ENCODE peak calls at places on chromosome 7, in ten cellular contexts. K is Peyer's patch, D is thoracic aorta, L is tibial nerve, H is adrenal gland, F is heart left ventricle, J is stomach, M is neural progenitor cell, G is K562, T is fibroblast of lung. X is an unnamed sample.

GRCh38 chr7:99137418-99138180 is 6.3 kb downstream of the SMURF1 start:
- DNase-seq in H (no peak), D (no peak), K (no peak), J (no peak), G (no peak), F (no peak), M (peak), T (peak), L (no peak), X (no peak)

GRCh38 chr7:91357929-91358328 is 93.7 kb downstream of the FZD1 start:
- DNase-seq in H (no peak), L (no peak), K (no peak), D (no peak), T (no peak), G (no peak), F (no peak), M (no peak), J (no peak), X (no peak)

GRCh38 chr7:66631471-66631870 is 2.8 kb downstream of the KCTD7 start:
- DNase-seq in G (no peak), T (no peak), K (no peak), J (no peak), D (no peak), H (no peak), F (no peak), L (no peak), M (no peak), X (no peak)

GRCh38 chr7:47581821-47582747 is at the start of gene TNS3:
- DNase-seq in M (peak), J (peak), G (no peak), H (no peak), F (peak), L (no peak), D (no peak), K (peak), T (peak), X (no peak)

GRCh38 chr7:99234185-99234584 is 26.3 kb upstream of the KPNA7 start:
- DNase-seq in D (no peak), K (no peak), T (no peak), M (no peak), F (no peak), G (no peak), H (no peak), L (no peak), J (no peak), X (no peak)

GRCh38 chr7:156795415-156795814 is 97.6 kb downstream of the LMBR1 start:
- DNase-seq in T (no peak), M (no peak), D (no peak), J (no peak), H (no peak), G (no peak), L (no peak), F (no peak), K (no peak), X (no peak)

GRCh38 chr7:70218006-70218405 is 619.7 kb downstream of the AUTS2 start:
- DNase-seq in J (no peak), M (no peak), D (no peak), L (no peak), G (no peak), F (no peak), T (no peak), H (no peak), K (no peak), X (no peak)

GRCh38 chr7:90222390-90222789 is 10.8 kb downstream of the STEAP2 start:
- DNase-seq in L (no peak), T (no peak), H (no peak), K (no peak), G (no peak), J (no peak), D (no peak), M (no peak), F (no peak), X (no peak)

GRCh38 chr7:137462074-137462715 is 118.7 kb upstream of the PTN start:
- DNase-seq in K (no peak), M (no peak), D (no peak), L (no peak), T (peak), F (no peak), J (no peak), G (no peak), H (no peak), X (no peak)

GRCh38 chr7:484365-485101 is 35.1 kb downstream of the PDGFA start:
- DNase-seq in J (no peak), F (peak), M (no peak), H (no peak), K (no peak), G (no peak), L (no peak), T (no peak), D (no peak), X (no peak)

GRCh38 chr7:74094224-74095095 is 10.9 kb downstream of the LIMK1 start:
- DNase-seq in G (peak), F (peak), J (peak), K (peak), L (peak), H (peak), T (peak), M (peak), D (peak), X (peak)

GRCh38 chr7:45647426-45647825 is 73.3 kb downstream of the ADCY1 start:
- DNase-seq in L (no peak), T (no peak), F (no peak), D (no peak), M (no peak), K (peak), J (no peak), H (peak), G (no peak), X (no peak)

GRCh38 chr7:111408726-111409125 is 153.6 kb downstream of the IMMP2L start:
- DNase-seq in H (no peak), M (no peak), D (no peak), K (no peak), T (no peak), L (no peak), F (no peak), J (no peak), G (no peak), X (no peak)

GRCh38 chr7:4273566-4274230 is 408.4 kb upstream of the FOXK1 start:
- DNase-seq in T (no peak), M (no peak), L (no peak), D (no peak), F (no peak), H (no peak), G (no peak), K (no peak), J (no peak), X (no peak)

GRCh38 chr7:46775776-46776175 is 806.1 kb downstream of the TNS3 start:
- DNase-seq in L (no peak), H (no peak), K (no peak), T (peak), F (no peak), M (no peak), D (no peak), G (no peak), J (no peak), X (no peak)

GRCh38 chr7:14754631-14755030 is 147.9 kb downstream of the DGKB start:
- DNase-seq in F (no peak), H (no peak), T (peak), D (no peak), L (no peak), J (no peak), K (no peak), M (no peak), G (no peak), X (no peak)

GRCh38 chr7:73678862-73679261 is 4.4 kb downstream of the DNAJC30 start:
- DNase-seq in K (no peak), J (no peak), T (no peak), D (no peak), H (no peak), M (no peak), G (no peak), L (no peak), F (peak), X (no peak)

GRCh38 chr7:68925241-68925640 is 673.0 kb upstream of the AUTS2 start:
- DNase-seq in D (no peak), L (no peak), G (no peak), F (no peak), M (no peak), T (no peak), H (no peak), J (no peak), K (no peak), X (no peak)

GRCh38 chr7:70316745-70317144 is 718.5 kb downstream of the AUTS2 start:
- DNase-seq in G (no peak), J (no peak), M (no peak), D (no peak), H (no peak), F (no peak), L (no peak), K (no peak), T (no peak), X (no peak)

GRCh38 chr7:593324-594115 is 73.9 kb upstream of the PDGFA start:
- DNase-seq in L (no peak), H (no peak), F (peak), M (no peak), T (no peak), G (no peak), J (no peak), D (no peak), K (no peak), X (no peak)

GRCh38 chr7:139494835-139495568 is 11.5 kb upstream of the KLRG2 start:
- DNase-seq in M (peak), T (no peak), D (no peak), K (no peak), L (no peak), F (no peak), G (no peak), J (no peak), H (no peak), X (no peak)

GRCh38 chr7:22427122-22427503 is 70.2 kb upstream of the RAPGEF5 start:
- DNase-seq in J (no peak), T (no peak), L (no peak), G (no peak), M (no peak), D (no peak), H (no peak), F (no peak), K (no peak), X (no peak)

GRCh38 chr7:133984023-133984422 is 143.1 kb upstream of the LRGUK start:
- DNase-seq in F (no peak), H (no peak), D (no peak), K (no peak), J (no peak), G (no peak), L (no peak), M (no peak), T (no peak), X (no peak)

GRCh38 chr7:105975770-105976428 is 12.8 kb downstream of the CDHR3 start:
- DNase-seq in F (no peak), T (no peak), D (no peak), K (no peak), L (no peak), M (no peak), G (no peak), H (no peak), J (no peak), X (no peak)

GRCh38 chr7:21902240-21902639 is 43.5 kb downstream of the CDCA7L start:
- DNase-seq in D (no peak), J (no peak), F (no peak), L (no peak), T (peak), K (no peak), H (no peak), G (no peak), M (no peak), X (no peak)

GRCh38 chr7:24716480-24717246 is 40.6 kb downstream of the GSDME start:
- DNase-seq in G (no peak), K (no peak), T (no peak), H (peak), L (no peak), D (no peak), F (no peak), M (no peak), J (no peak), X (no peak)

GRCh38 chr7:24718977-24719491 is 38.2 kb downstream of the GSDME start:
- DNase-seq in M (no peak), J (no peak), L (no peak), T (no peak), F (no peak), K (peak), H (peak), G (no peak), D (no peak), X (no peak)

GRCh38 chr7:24718431-24718831 is 38.8 kb downstream of the GSDME start:
- DNase-seq in K (no peak), T (no peak), D (no peak), H (peak), J (no peak), M (peak), G (no peak), F (no peak), L (no peak), X (no peak)

GRCh38 chr7:24717247-24717622 is 40.0 kb downstream of the GSDME start:
- DNase-seq in K (no peak), D (no peak), J (no peak), M (peak), F (no peak), H (peak), T (no peak), G (no peak), L (no peak), X (no peak)

DNA sequence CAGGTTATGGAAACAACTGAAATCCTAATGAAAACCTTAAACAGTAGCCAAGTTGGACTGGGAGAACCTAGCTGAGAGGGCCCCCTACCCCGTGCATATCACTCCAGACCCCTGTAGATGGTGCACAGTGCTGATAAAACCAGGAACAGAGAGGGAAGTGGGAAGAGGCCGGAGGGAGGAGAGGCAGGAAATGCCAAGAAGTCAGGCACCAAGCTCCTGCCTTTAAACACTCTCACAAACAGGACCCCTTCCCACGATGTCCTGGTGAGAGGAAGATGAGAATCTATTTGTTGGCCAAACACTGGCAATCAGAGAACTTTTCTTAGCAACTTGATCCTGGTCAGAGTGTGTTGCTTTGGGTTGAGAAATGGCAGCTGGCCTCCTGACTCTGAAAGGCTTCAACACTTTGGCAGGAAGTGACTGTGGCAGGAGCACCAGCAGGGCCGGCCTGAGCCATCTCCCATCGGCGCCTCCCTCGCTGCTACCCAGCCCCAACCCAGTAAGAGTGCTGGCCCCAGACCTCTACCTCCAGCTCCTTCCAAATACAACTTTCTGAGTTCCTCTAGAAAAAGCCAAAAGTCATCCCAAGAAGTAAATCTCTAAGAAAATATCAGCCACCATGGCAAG is 39.5 kb downstream of the GSDME start:
- DNase-seq in L (no peak), H (peak), K (no peak), T (no peak), D (no peak), M (no peak), G (no peak), F (no peak), J (no peak), X (no peak)
- H3K27ac ChIP-seq in L (no peak), H (no peak), K (no peak), T (no peak), D (no peak), M (no peak), G (no peak), F (no peak), J (no peak), X (no peak)

GRCh38 chr7:85018498-85018897 is 168.4 kb downstream of the SEMA3D start:
- DNase-seq in D (no peak), L (no peak), G (no peak), T (peak), M (no peak), F (no peak), J (no peak), H (no peak), K (no peak), X (no peak)
- TF ChIP-seq CTCF in D (no peak), L (no peak), G (no peak), T (no peak), M (no peak), F (no peak), J (no peak), H (no peak), K (no peak), X (no peak)

GRCh38 chr7:42090806-42091205 is 146.2 kb downstream of the GLI3 start:
- DNase-seq in G (no peak), L (no peak), F (no peak), K (no peak), J (no peak), H (no peak), M (no peak), T (no peak), D (no peak), X (no peak)

GRCh38 chr7:42085531-42085930 is 151.5 kb downstream of the GLI3 start:
- DNase-seq in L (no peak), M (no peak), H (no peak), F (no peak), T (no peak), K (no peak), D (no peak), J (no peak), G (no peak), X (no peak)

GRCh38 chr7:42084263-42084662 is 152.7 kb downstream of the GLI3 start:
- DNase-seq in G (no peak), K (no peak), J (no peak), L (no peak), D (no peak), H (no peak), M (no peak), T (no peak), F (no peak), X (no peak)

GRCh38 chr7:42090056-42090455 is 147.0 kb downstream of the GLI3 start:
- DNase-seq in L (no peak), F (no peak), G (no peak), H (no peak), M (no peak), K (no peak), J (no peak), D (no peak), T (no peak), X (no peak)

DNA sequence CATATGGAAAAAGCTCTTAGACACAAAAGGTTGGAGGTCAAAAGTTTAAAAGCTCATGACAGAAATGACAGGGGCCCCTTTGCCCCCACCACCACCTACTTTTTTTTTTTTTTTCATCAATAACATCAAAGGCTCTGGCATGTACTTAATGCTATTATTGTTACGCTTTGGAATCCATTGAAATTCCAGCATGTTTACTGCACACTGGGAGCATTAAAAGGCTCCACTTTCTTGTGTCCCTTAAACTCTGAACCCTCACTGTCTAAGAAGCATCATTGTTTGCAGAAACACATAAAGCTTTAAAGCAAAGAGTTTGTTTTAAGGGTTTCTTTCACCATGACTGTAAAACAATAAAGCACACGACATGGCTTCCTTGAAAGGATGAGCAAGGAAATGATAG is 149.4 kb downstream of the GLI3 start:
- DNase-seq in T (no peak), H (no peak), F (no peak), D (no peak), G (no peak), M (peak), L (no peak), J (no peak), K (no peak), X (no peak)
- H3K27ac ChIP-seq in T (no peak), H (no peak), F (no peak), D (no peak), G (no peak), M (peak), L (no peak), J (no peak), K (no peak), X (no peak)

DNA sequence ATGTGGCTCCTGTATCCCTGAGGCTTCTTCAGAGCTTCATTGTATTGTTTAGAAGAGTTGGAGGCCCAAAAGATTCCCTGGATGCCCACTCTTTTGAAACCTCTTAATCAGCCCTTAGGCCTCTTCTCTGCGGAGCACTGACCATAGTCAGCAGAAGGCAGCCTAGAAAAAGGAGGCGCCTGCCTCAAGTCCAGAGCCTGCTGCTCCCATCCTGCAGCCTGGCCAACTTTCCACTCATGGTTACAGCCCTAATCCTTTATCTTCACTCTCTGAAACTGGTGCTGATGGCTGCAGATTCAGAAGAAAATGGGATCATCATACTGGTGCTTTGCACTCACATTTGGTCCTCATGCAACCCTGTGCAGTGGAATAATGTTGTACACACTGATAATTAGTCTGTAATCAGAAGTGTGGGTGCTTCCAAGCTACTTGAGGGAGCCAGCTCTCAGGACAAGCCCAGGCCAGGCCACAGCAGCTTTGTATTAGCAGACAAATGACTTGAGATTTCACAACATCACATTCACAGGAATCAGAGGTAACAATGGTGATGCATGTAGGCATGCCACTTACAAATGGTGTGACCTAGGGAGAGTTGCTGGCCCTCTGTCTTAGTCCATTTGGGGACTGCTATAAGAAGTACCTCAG is 272.9 kb downstream of the GALNT17 start:
- DNase-seq in L (no peak), M (no peak), F (peak), G (no peak), K (no peak), H (no peak), D (no peak), J (no peak), T (no peak), X (no peak)
- TF ChIP-seq CTCF in L (no peak), M (no peak), F (no peak), G (no peak), K (no peak), H (no peak), D (no peak), J (no peak), T (no peak), X (no peak)

GRCh38 chr7:122764020-122764419 is 61.3 kb upstream of the RNF148 start:
- DNase-seq in L (no peak), H (no peak), G (no peak), F (no peak), M (no peak), J (no peak), D (no peak), T (no peak), K (no peak), X (no peak)
- H3K27ac ChIP-seq in L (no peak), H (no peak), G (no peak), F (no peak), M (no peak), J (no peak), D (no peak), T (no peak), K (no peak), X (no peak)

GRCh38 chr7:26368542-26368941 is 76.9 kb downstream of the SNX10 start:
- DNase-seq in H (no peak), M (no peak), K (no peak), G (no peak), L (no peak), J (no peak), D (no peak), T (peak), F (no peak), X (no peak)
- TF ChIP-seq CTCF in H (no peak), M (peak), K (no peak), G (peak), L (no peak), J (no peak), D (no peak), T (no peak), F (no peak), X (no peak)